ENCODE peak calls at places on chromosomes 11 and 22, in ten cellular contexts. A is astrocyte of the spinal cord; P is lung microvascular endothelial cell; Q is activated T-helper 1 cell treated with anti-CD3 and anti-CD28 coated beads, Interleukin-12 subunit alpha, Interleukin-12 subunit beta, Interleukin-2, Interleukin-4 antibody, amounts not matched to agents 30 ng/mL and 10 ng/mL and 1 ng/mL, durations not matched to agents 14 hours and 24 hours and 36 hours; G is substantia nigra; K is mesothelial cell of epicardium; M is SJSA1; N is putamen; W is astrocyte of the hippocampus; U is LoVo. E is an unnamed sample.
A peak's percentile ranks its signal among the peaks of the same experiment; 100 is the strongest.

GRCh38 chr11:75429641-75429901 is 3.4 kb downstream of the KLHL35 start:
- DNase-seq in P (no peak), U (no peak), N (no peak), K (no peak), M (no peak), W (no peak), G (no peak), Q (no peak), A (no peak), E (no peak)

GRCh38 chr22:36659762-36660509 is 43.6 kb downstream of the CACNG2 start:
- DNase-seq in G (peak; percentile 84), N (peak; percentile 87), P (peak; percentile 85), K (peak; percentile 66), A (peak; percentile 92), W (peak; percentile 97), M (peak; percentile 98), U (peak; percentile 91), Q (no peak), E (no peak)

GRCh38 chr11:37908224-37908558 is 1310.2 kb upstream of the RAG2 start:
- DNase-seq in K (no peak), M (no peak), A (no peak), P (no peak), W (no peak), N (no peak), Q (no peak), G (no peak), U (no peak), E (no peak)

GRCh38 chr11:59710136-59710847 is 3.4 kb downstream of the OR10V1 start:
- DNase-seq in M (no peak), G (no peak), W (no peak), Q (no peak), P (no peak), U (no peak), A (no peak), K (no peak), N (no peak), E (peak; percentile 14)

GRCh38 chr11:57421805-57422204 is 5.1 kb downstream of the SLC43A3 start:
- DNase-seq in K (no peak), Q (no peak), G (no peak), U (no peak), A (no peak), M (no peak), P (no peak), W (no peak), N (no peak), E (no peak)

GRCh38 chr11:107648247-107648646 is 57.3 kb downstream of the ELMOD1 start:
- DNase-seq in G (no peak), K (no peak), A (no peak), P (no peak), U (no peak), Q (no peak), W (no peak), N (no peak), M (no peak), E (no peak)

GRCh38 chr11:61347916-61348461 is 13.7 kb downstream of the CYB561A3 start:
- DNase-seq in N (no peak), K (no peak), U (no peak), M (no peak), P (peak; percentile 83), A (peak; percentile 23), Q (no peak), G (no peak), W (no peak), E (no peak)

GRCh38 chr22:27488456-27489224 is 312.9 kb downstream of the MN1 start:
- DNase-seq in Q (no peak), M (no peak), K (no peak), U (no peak), A (no peak), W (no peak), G (no peak), N (no peak), P (peak; percentile 58), E (no peak)

GRCh38 chr11:62999649-63000048 is 14.9 kb upstream of the SLC22A6 start:
- DNase-seq in M (no peak), A (no peak), U (no peak), P (no peak), W (no peak), Q (no peak), G (no peak), K (no peak), N (no peak), E (no peak)

GRCh38 chr11:126963603-126964353 is 36.8 kb downstream of the KIRREL3 start:
- DNase-seq in G (no peak), Q (no peak), M (no peak), K (no peak), W (peak; percentile 11), U (no peak), A (peak; percentile 56), P (no peak), N (no peak), E (no peak)

GRCh38 chr22:30224161-30224857 is 22.2 kb downstream of the LIF start:
- DNase-seq in A (peak; percentile 43), W (peak; percentile 78), N (no peak), M (peak; percentile 78), P (no peak), G (no peak), U (peak; percentile 81), Q (no peak), K (no peak), E (no peak)

GRCh38 chr11:61279934-61280656 is 15.0 kb downstream of the VWCE start:
- DNase-seq in M (no peak), N (no peak), G (no peak), A (no peak), P (no peak), Q (no peak), U (no peak), W (peak; percentile 70), K (no peak), E (no peak)

GRCh38 chr22:38820021-38820420 is 23.8 kb downstream of the NPTXR start:
- DNase-seq in M (no peak), A (no peak), W (no peak), P (no peak), Q (no peak), U (no peak), K (no peak), G (no peak), N (no peak), E (no peak)

GRCh38 chr11:111205622-111206385 is 39.7 kb upstream of the POU2AF2 start:
- DNase-seq in A (no peak), K (no peak), W (no peak), G (no peak), N (no peak), Q (no peak), U (no peak), M (no peak), P (no peak), E (no peak)

GRCh38 chr11:102900346-102900745 is 25.6 kb upstream of the MMP12 start:
- DNase-seq in M (no peak), K (no peak), W (peak; percentile 24), U (no peak), G (no peak), N (no peak), P (no peak), Q (no peak), A (no peak), E (no peak)

GRCh38 chr22:37309221-37310074 is 27.1 kb downstream of the CYTH4 start:
- DNase-seq in A (no peak), U (no peak), G (no peak), Q (peak; percentile 59), P (peak; percentile 21), N (no peak), K (no peak), W (no peak), M (no peak), E (peak; percentile 35)

GRCh38 chr11:8352852-8353505 is 89.3 kb upstream of the LMO1 start:
- DNase-seq in N (no peak), Q (no peak), G (no peak), M (no peak), P (no peak), K (no peak), U (peak; percentile 26), A (no peak), W (no peak), E (no peak)

GRCh38 chr11:66115638-66116410 is 45.8 kb downstream of the PACS1 start:
- DNase-seq in U (no peak), P (peak; percentile 43), M (no peak), K (no peak), N (no peak), W (no peak), Q (no peak), A (peak; percentile 35), G (no peak), E (no peak)

GRCh38 chr11:35953081-35953480 is 9.2 kb downstream of the LDLRAD3 start:
- DNase-seq in K (no peak), Q (no peak), P (peak; percentile 45), N (peak; percentile 73), M (no peak), G (peak; percentile 56), U (no peak), A (peak; percentile 22), W (peak; percentile 42), E (no peak)